ENCODE peak calls at places on chromosome 6, in nine cellular contexts. A is GM23248; Y is brain microvascular endothelial cell; P is mesenchymal stem cell; D is activated CD4-positive, alpha-beta T cell treated with anti-CD3 and anti-CD28 coated beads, Interleukin-2, amount 50 U/mL, for 1 hour; Q is activated T-cell treated with anti-CD3 and anti-CD28 coated beads for 4 hours; O is fibroblast of mammary gland; M is stimulated activated naive B cell treated with anti-CD40 and anti-IgM and Interleukin-4, amounts not matched to agents 10 μg/mL and 1 μg/mL and 100 μg/mL, for 72 hours; U is activated effector memory CD4-positive, alpha-beta T cell treated with anti-CD3 and anti-CD28 coated beads, Interleukin-2, amount 50 U/mL, for 16 hours. F is an unnamed sample.

GRCh38 chr6:155530219-155530834 is 74.7 kb upstream of the NOX3 start:
- DNase-seq in D (no peak), M (no peak), Y (peak; percentile 65), P (peak; percentile 76), A (peak; percentile 70), Q (no peak), O (peak; percentile 74), U (no peak), F (no peak)

GRCh38 chr6:32192608-32193039 is at the start of gene GPSM3:
- DNase-seq in Q (no peak), O (no peak), P (peak; percentile 41), A (peak; percentile 25), U (peak; percentile 83), Y (peak; percentile 16), M (peak; percentile 41), D (peak; percentile 41), F (no peak)

GRCh38 chr6:128275681-128276080 is 244.7 kb downstream of the PTPRK start:
- DNase-seq in Y (no peak), P (no peak), A (peak; percentile 12), O (peak; percentile 19), U (no peak), M (no peak), Q (no peak), D (no peak), F (no peak)

GRCh38 chr6:70956451-70957283 is at the start of gene B3GAT2:
- DNase-seq in U (no peak), A (peak; percentile 52), O (peak; percentile 11), M (no peak), D (no peak), P (peak; percentile 41), Y (no peak), Q (no peak), F (no peak)

GRCh38 chr6:88763160-88763559 is 200.3 kb downstream of the RNGTT start:
- DNase-seq in P (peak; percentile 12), Y (peak; percentile 9), Q (no peak), O (no peak), D (no peak), M (no peak), A (peak; percentile 14), U (no peak), F (no peak)

GRCh38 chr6:158152659-158153058 is 15.4 kb downstream of the SERAC1 start:
- DNase-seq in A (no peak), P (no peak), Y (no peak), O (no peak), U (no peak), Q (no peak), D (no peak), M (no peak), F (no peak)

GRCh38 chr6:169231790-169232506 is 21.7 kb downstream of the THBS2 start:
- DNase-seq in A (no peak), M (no peak), U (no peak), Y (no peak), Q (no peak), O (no peak), D (no peak), P (no peak), F (no peak)

GRCh38 chr6:3460253-3460652 is 3.4 kb upstream of the SLC22A23 start:
- DNase-seq in Y (no peak), U (no peak), M (no peak), A (no peak), P (no peak), Q (no peak), D (no peak), O (no peak), F (no peak)

GRCh38 chr6:169062272-169062671 is 191.4 kb downstream of the THBS2 start:
- DNase-seq in Y (no peak), M (no peak), P (no peak), O (no peak), Q (no peak), A (no peak), D (no peak), U (no peak), F (no peak)

GRCh38 chr6:149212892-149213786 is 104.4 kb upstream of the TAB2 start:
- DNase-seq in Q (no peak), U (peak; percentile 72), M (peak; percentile 46), A (peak; percentile 35), P (no peak), Y (no peak), O (no peak), D (no peak), F (no peak)

GRCh38 chr6:154341326-154341725 is 15.3 kb downstream of the IPCEF1 start:
- DNase-seq in O (no peak), M (no peak), P (no peak), U (no peak), A (no peak), Y (no peak), D (no peak), Q (no peak), F (no peak)

GRCh38 chr6:138403324-138403800 is 661 bp upstream of the HEBP2 start:
- DNase-seq in Y (no peak), U (peak; percentile 76), P (peak; percentile 58), Q (peak; percentile 6), O (no peak), A (peak; percentile 43), M (peak; percentile 19), D (peak; percentile 23), F (no peak)

GRCh38 chr6:154984146-154984545 is 11.0 kb upstream of the TIAM2 start:
- DNase-seq in M (no peak), D (no peak), Q (no peak), U (no peak), O (peak; percentile 25), P (peak; percentile 25), Y (peak; percentile 22), A (no peak), F (no peak)

GRCh38 chr6:163438940-163439335 is 24.4 kb downstream of the QKI start:
- DNase-seq in U (peak; percentile 73), A (peak; percentile 28), Y (no peak), P (peak; percentile 33), D (peak; percentile 25), Q (peak; percentile 24), M (no peak), O (no peak), F (no peak)

GRCh38 chr6:163634514-163635171 is 220.1 kb downstream of the QKI start:
- DNase-seq in O (no peak), U (no peak), P (no peak), Y (no peak), M (no peak), Q (no peak), A (no peak), D (no peak), F (no peak)

GRCh38 chr6:28673800-28674671 is 148.4 kb downstream of the GPX5 start:
- DNase-seq in U (no peak), D (no peak), Y (peak; percentile 78), M (peak; percentile 46), O (peak; percentile 78), A (peak; percentile 71), Q (peak; percentile 5), P (peak; percentile 70), F (no peak)

GRCh38 chr6:43967692-43968091 is 159.6 kb downstream of the MRPL14 start:
- DNase-seq in M (no peak), U (no peak), D (no peak), O (no peak), Q (no peak), Y (no peak), A (no peak), P (no peak), F (no peak)

GRCh38 chr6:148884461-148884860 is 137.6 kb downstream of the UST start:
- DNase-seq in Y (no peak), M (peak; percentile 47), U (no peak), P (peak; percentile 22), Q (no peak), D (no peak), A (no peak), O (no peak), F (no peak)

GRCh38 chr6:22146581-22147468 is 150.0 kb downstream of the PRL start:
- DNase-seq in O (peak; percentile 18), P (no peak), Q (no peak), U (no peak), Y (no peak), M (no peak), A (peak; percentile 45), D (no peak), F (no peak)

GRCh38 chr6:17429381-17430061 is 36.1 kb downstream of the CAP2 start:
- DNase-seq in U (no peak), A (peak; percentile 34), M (no peak), O (peak; percentile 35), Q (no peak), Y (no peak), D (no peak), P (peak; percentile 63), F (no peak)

GRCh38 chr6:148577687-148578488 is 168.9 kb upstream of the UST start:
- DNase-seq in O (peak; percentile 83), U (peak; percentile 79), M (peak; percentile 59), A (peak; percentile 93), Q (no peak), P (peak; percentile 86), Y (peak; percentile 71), D (peak; percentile 23), F (peak; percentile 51)

GRCh38 chr6:135451617-135452190 is 45.8 kb downstream of the AHI1 start:
- DNase-seq in M (no peak), O (peak; percentile 57), Q (no peak), D (no peak), P (peak; percentile 56), U (no peak), Y (no peak), A (peak; percentile 56), F (peak; percentile 15)

GRCh38 chr6:169404828-169405227 is 151.2 kb upstream of the THBS2 start:
- DNase-seq in O (no peak), D (no peak), P (no peak), Y (no peak), M (no peak), A (no peak), Q (no peak), U (no peak), F (no peak)

GRCh38 chr6:161033667-161034066 is 42.1 kb downstream of the MAP3K4 start:
- DNase-seq in P (peak; percentile 39), A (peak; percentile 17), Y (no peak), M (no peak), Q (no peak), D (no peak), U (no peak), O (peak; percentile 47), F (no peak)

GRCh38 chr6:29112135-29112534 is 4.3 kb downstream of the OR2J3 start:
- DNase-seq in A (no peak), U (no peak), Y (no peak), P (no peak), Q (no peak), M (no peak), O (no peak), D (no peak), F (no peak)

GRCh38 chr6:131290955-131291354 is 155.7 kb downstream of the AKAP7 start:
- DNase-seq in O (no peak), Q (no peak), A (no peak), U (no peak), M (no peak), Y (no peak), D (no peak), P (no peak), F (no peak)

GRCh38 chr6:2608508-2608907 is 142.2 kb downstream of the MYLK4 start:
- DNase-seq in U (no peak), O (no peak), Q (no peak), A (no peak), D (no peak), Y (no peak), P (no peak), M (no peak), F (no peak)

GRCh38 chr6:145738265-145738664 is 2.9 kb upstream of the EPM2A start:
- DNase-seq in Y (no peak), D (no peak), P (no peak), A (no peak), M (no peak), O (no peak), U (no peak), Q (no peak), F (no peak)

GRCh38 chr6:165308926-165309731 is at the start of gene C6orf118:
- DNase-seq in Q (no peak), O (peak; percentile 47), U (no peak), P (peak; percentile 78), M (no peak), Y (peak; percentile 85), A (peak; percentile 68), D (no peak), F (no peak)

GRCh38 chr6:52541135-52541534 is 35.7 kb downstream of the TRAM2 start:
- DNase-seq in U (no peak), A (no peak), P (no peak), Q (no peak), D (no peak), M (no peak), Y (no peak), O (no peak), F (no peak)

GRCh38 chr6:112258636-112259336 is 4.4 kb upstream of the LAMA4 start:
- DNase-seq in O (no peak), Y (no peak), A (peak; percentile 24), P (no peak), U (no peak), M (no peak), D (no peak), Q (no peak), F (no peak)